ENCODE peak calls at places on chromosomes 4 and X, in five cellular contexts. U is GM23248, S is iPS DF 6.9, P is IMR-90, N is lower lobe of right lung. G is an unnamed sample. For H3K36me3, the result is how much of the 10 kb centered on the place peaks cover.

GRCh38 chr4:8544282-8544681 is 35.9 kb upstream of the GPR78 start:
- DNase-seq in U (no peak), S (no peak), P (no peak), N (no peak), G (no peak)

GRCh38 chr4:48968814-48969213 is 17.3 kb upstream of the CWH43 start:
- DNase-seq in U (peak), S (no peak), P (peak), N (no peak), G (no peak)

GRCh38 chr4:131370846-131371245 is 1778.2 kb upstream of the PCDH10 start:
- DNase-seq in U (no peak), S (no peak), P (no peak), N (no peak), G (no peak)

GRCh38 chr4:61431131-61431530 is 231.0 kb downstream of the ADGRL3 start:
- DNase-seq in U (no peak), S (no peak), P (no peak), N (no peak), G (no peak)

GRCh38 chrX:130874751-130875150 is 28.3 kb downstream of the ENOX2 start:
- DNase-seq in U (peak), S (no peak), P (peak), N (no peak), G (no peak)

GRCh38 chr4:70746179-70746839 is 24.5 kb downstream of the RUFY3 start:
- DNase-seq in U (peak), S (no peak), P (peak), N (peak), G (no peak)

GRCh38 chrX:12949927-12950656 is 24.8 kb upstream of the TMSB4X start:
- DNase-seq in U (peak), S (no peak), P (peak), N (peak), G (no peak)

GRCh38 chrX:138709886-138710285 is 1.6 kb downstream of the FGF13 start:
- DNase-seq in U (no peak), S (no peak), P (no peak), N (no peak), G (no peak)

GRCh38 chr4:153115322-153116100 is 88.7 kb upstream of the TRIM2 start:
- DNase-seq in U (peak), S (no peak), P (peak), N (no peak), G (no peak)

GRCh38 chr4:102263024-102263787 is 82.1 kb downstream of the SLC39A8 start:
- DNase-seq in U (peak), S (no peak), P (peak), N (no peak), G (no peak)

GRCh38 chr4:88812420-88812819 is 114.8 kb upstream of the NAP1L5 start:
- DNase-seq in U (no peak), S (no peak), P (no peak), N (no peak), G (no peak)

GRCh38 chrX:5726246-5726645 is 502.4 kb downstream of the NLGN4X start:
- DNase-seq in U (no peak), S (no peak), P (no peak), N (no peak), G (peak)

GRCh38 chrX:1493317-1493856 is 40.7 kb upstream of the ASMTL start:
- DNase-seq in U (no peak), S (no peak), P (no peak), N (no peak), G (no peak)

GRCh38 chrX:50202539-50202938 is 1.7 kb upstream of the AKAP4 start:
- DNase-seq in U (peak), S (no peak), P (no peak), N (no peak), G (no peak)

GRCh38 chr4:152180369-152180768 is 355.5 kb downstream of the FBXW7 start:
- DNase-seq in U (no peak), S (no peak), P (no peak), N (no peak), G (no peak)

GRCh38 chr4:911871-912490 is 20.1 kb downstream of the GAK start:
- DNase-seq in U (no peak), S (no peak), P (no peak), N (peak), G (peak)

GRCh38 chr4:140642674-140643437 is 74.1 kb upstream of the UCP1 start:
- DNase-seq in U (no peak), S (no peak), P (no peak), N (no peak), G (no peak)
- H3K27ac ChIP-seq in U (no peak), S (no peak), P (no peak), N (peak), G (no peak)

DNA sequence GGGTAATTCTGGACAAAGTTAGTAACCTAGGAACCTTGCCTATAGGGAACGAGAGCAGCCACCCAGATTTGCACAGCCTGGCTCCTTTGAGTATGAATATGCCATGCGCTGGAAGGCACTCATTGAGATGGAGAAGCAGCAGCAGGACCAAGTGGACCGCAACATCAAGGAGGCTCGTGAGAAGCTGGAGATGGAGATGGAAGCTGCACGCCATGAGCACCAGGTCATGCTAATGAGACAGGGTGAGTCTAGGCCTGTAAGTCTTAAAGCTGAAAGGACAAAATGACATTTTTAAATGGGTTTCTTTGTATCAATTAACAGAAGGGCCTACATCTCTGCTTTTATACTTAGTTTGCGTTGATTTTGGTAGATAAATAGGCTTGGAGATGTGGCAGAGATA is 4.7 kb upstream of the ITGB1BP2 start:
- DNase-seq in U (no peak), S (no peak), P (no peak), N (no peak), G (no peak)
- H3K36me3 ChIP-seq in U (under half), S (under half), P (half or more), N (half or more), G (half or more)

DNA sequence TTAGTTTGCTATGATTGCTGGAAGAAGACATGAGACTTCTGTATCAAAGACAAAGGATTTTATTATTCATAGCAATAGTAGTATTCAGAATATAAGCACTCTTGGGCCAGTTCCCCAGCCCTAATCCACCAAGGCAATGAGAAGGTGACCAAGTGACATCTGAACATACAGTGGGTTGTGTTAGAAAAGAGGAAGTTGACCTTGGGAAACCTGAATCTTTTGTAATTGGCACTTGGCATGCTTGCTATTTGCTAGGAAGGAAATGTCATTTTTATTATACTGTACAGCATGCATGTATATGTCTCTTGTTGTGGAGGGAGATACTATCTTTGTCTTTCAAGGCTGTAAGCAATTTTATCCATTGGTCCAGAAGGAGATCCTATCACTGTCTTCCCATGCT is 216.1 kb upstream of the FAT1 start:
- DNase-seq in U (no peak), S (no peak), P (no peak), N (no peak), G (no peak)
- H3K27ac ChIP-seq in U (no peak), S (no peak), P (no peak), N (no peak), G (no peak)

DNA sequence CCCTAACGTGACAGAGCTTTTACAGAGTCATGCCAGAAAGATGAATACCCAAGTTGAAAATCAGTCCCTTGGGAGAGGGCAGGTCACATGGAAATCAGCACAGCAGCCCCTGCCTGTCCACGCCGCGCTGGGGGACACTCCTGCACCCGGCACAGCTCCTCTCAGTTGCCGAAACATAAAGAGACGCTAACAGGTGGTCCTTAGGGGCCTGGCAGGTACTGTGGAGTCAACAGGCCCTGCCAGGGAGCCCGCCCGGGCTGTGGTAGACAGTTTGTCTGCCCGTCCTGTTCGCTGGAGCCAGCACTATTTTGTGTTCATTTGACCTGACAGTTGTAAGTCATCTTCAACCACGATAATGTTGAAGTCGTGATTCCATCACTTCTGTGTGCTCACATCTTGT is 30.5 kb downstream of the NELFA start:
- DNase-seq in U (no peak), S (no peak), P (no peak), N (no peak), G (peak)
- H3K36me3 ChIP-seq in U (under half), S (under half), P (half or more), N (half or more), G (half or more)

DNA sequence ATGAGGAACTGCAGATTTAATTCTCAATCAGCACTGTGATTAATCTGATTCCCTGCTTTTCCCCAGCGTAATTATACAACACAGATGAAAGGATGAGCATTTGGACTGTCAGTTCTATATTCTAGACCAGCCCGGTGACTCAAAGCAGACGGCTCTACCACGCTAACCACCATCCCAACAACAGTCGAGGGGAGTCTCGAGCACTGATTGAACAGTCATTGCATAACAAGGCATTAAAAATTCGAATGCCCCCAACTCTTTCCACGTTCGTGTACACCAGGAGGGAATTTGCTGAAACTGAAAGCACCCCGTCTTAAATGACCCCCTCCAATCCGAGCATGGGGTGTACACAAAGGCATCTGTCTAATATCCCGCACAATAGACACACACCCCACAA is 1.2 kb downstream of the CASK start:
- DNase-seq in U (peak), S (no peak), P (peak), N (no peak), G (no peak)
- H3K27ac ChIP-seq in U (peak), S (no peak), P (peak), N (peak), G (peak)

GRCh38 chr4:122930877-122931276 is 8.5 kb upstream of the NUDT6 start:
- DNase-seq in U (peak), S (no peak), P (peak), N (no peak), G (no peak)

GRCh38 chr4:122928930-122929329 is 6.5 kb upstream of the NUDT6 start:
- DNase-seq in U (no peak), S (no peak), P (no peak), N (no peak), G (no peak)

GRCh38 chr4:122932763-122933162 is 10.4 kb upstream of the NUDT6 start:
- DNase-seq in U (no peak), S (no peak), P (no peak), N (no peak), G (no peak)
- H3K36me3 ChIP-seq in U (under half), S (under half), P (under half), N (half or more), G (half or more)

GRCh38 chrX:39983715-39984114 is 114.0 kb downstream of the BCOR start:
- DNase-seq in U (peak), S (no peak), P (peak), N (no peak), G (no peak)
- H3K27ac ChIP-seq in U (no peak), S (no peak), P (no peak), N (no peak), G (peak)

DNA sequence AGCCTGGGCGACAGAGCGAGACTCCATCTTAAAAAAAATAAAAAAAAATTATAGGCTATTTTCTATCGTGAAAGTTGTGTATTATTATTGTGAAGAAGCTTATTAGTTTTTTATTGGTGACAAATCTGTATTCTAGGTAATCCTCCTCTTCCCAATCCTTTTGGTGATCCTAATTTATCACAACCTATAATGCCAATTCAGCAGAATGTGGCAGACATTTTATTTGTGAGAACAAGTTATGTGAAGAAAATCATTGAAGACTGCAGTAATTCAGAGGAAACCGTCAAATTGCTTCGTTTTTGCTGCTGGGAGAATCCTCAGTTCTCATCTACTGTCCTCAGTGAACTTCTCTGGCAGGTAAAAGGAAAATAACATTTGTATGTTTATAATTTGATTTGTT is 109.4 kb upstream of the DDX3X start:
- DNase-seq in U (no peak), S (no peak), P (no peak), N (no peak), G (no peak)
- H3K36me3 ChIP-seq in U (under half), S (under half), P (under half), N (half or more), G (under half)

GRCh38 chr4:4914059-4914820 is 54.8 kb downstream of the MSX1 start:
- DNase-seq in U (peak), S (no peak), P (peak), N (no peak), G (no peak)

GRCh38 chr4:4914965-4915845 is 55.7 kb downstream of the MSX1 start:
- DNase-seq in U (no peak), S (no peak), P (no peak), N (no peak), G (no peak)

GRCh38 chr4:4921077-4921476 is 61.6 kb downstream of the MSX1 start:
- DNase-seq in U (no peak), S (no peak), P (no peak), N (no peak), G (no peak)

GRCh38 chr4:4919926-4920325 is 60.5 kb downstream of the MSX1 start:
- DNase-seq in U (peak), S (no peak), P (no peak), N (no peak), G (no peak)

GRCh38 chr4:4918067-4918466 is 58.6 kb downstream of the MSX1 start:
- DNase-seq in U (no peak), S (no peak), P (no peak), N (no peak), G (no peak)
- H3K27ac ChIP-seq in U (no peak), S (no peak), P (no peak), N (no peak), G (no peak)